ENCODE peak calls at places on chromosomes 1 and 21, in five cellular contexts. V, W, A, Y and E are unnamed samples.

GRCh38 chr1:224080082-224080774 is 33.7 kb upstream of the FBXO28 start:
- DNase-seq in V (peak; percentile 37), W (no peak), A (no peak), Y (no peak), E (no peak)

GRCh38 chr1:55214903-55215193 is 316 bp downstream of the USP24 start:
- DNase-seq in V (peak; percentile 70), W (no peak), A (peak; percentile 42), Y (no peak), E (peak; percentile 67)

GRCh38 chr1:24849653-24850295 is 80.3 kb downstream of the RUNX3 start:
- DNase-seq in V (peak; percentile 62), W (no peak), A (no peak), Y (peak; percentile 40), E (peak; percentile 53)

GRCh38 chr1:30888391-30888790 is 20.2 kb downstream of the SDC3 start:
- DNase-seq in V (peak; percentile 63), W (no peak), A (no peak), Y (peak; percentile 64), E (no peak)

GRCh38 chr1:15201849-15202551 is 45.0 kb upstream of the FHAD1 start:
- DNase-seq in V (no peak), W (no peak), A (peak; percentile 86), Y (no peak), E (no peak)

GRCh38 chr1:75985827-75986226 is 53.6 kb upstream of the ASB17 start:
- DNase-seq in V (no peak), W (no peak), A (no peak), Y (no peak), E (no peak)

GRCh38 chr1:153612755-153613331 is at the start of gene S100A16:
- DNase-seq in V (no peak), W (no peak), A (peak; percentile 70), Y (peak; percentile 50), E (peak; percentile 86)

GRCh38 chr1:236692722-236693121 is 6.4 kb downstream of the ACTN2 start:
- DNase-seq in V (no peak), W (no peak), A (no peak), Y (no peak), E (no peak)

GRCh38 chr1:51310871-51311613 is 19.3 kb downstream of the TTC39A start:
- DNase-seq in V (no peak), W (no peak), A (no peak), Y (no peak), E (no peak)

GRCh38 chr1:224542783-224543440 is 73.2 kb upstream of the CNIH3 start:
- DNase-seq in V (peak; percentile 82), W (no peak), A (no peak), Y (peak; percentile 33), E (no peak)

GRCh38 chr1:25501235-25502058 is 42.0 kb upstream of the LDLRAP1 start:
- DNase-seq in V (no peak), W (no peak), A (no peak), Y (peak; percentile 69), E (no peak)

GRCh38 chr1:184276416-184276815 is 110.4 kb upstream of the C1orf21 start:
- DNase-seq in V (no peak), W (no peak), A (no peak), Y (no peak), E (no peak)

GRCh38 chr1:1116701-1117468 is 996 bp upstream of the C1orf159 start:
- DNase-seq in V (no peak), W (no peak), A (no peak), Y (no peak), E (peak; percentile 68)

GRCh38 chr1:25531082-25531461 is 12.3 kb upstream of the LDLRAP1 start:
- DNase-seq in V (no peak), W (no peak), A (no peak), Y (no peak), E (no peak)

GRCh38 chr1:41319803-41320711 is 41.2 kb upstream of the FOXO6 start:
- DNase-seq in V (no peak), W (no peak), A (peak; percentile 45), Y (no peak), E (no peak)

GRCh38 chr1:31509124-31510072 is 66.9 kb upstream of the TINAGL1 start:
- DNase-seq in V (no peak), W (no peak), A (no peak), Y (peak; percentile 54), E (no peak)

GRCh38 chr21:17461014-17461413 is 51.8 kb upstream of the CXADR start:
- DNase-seq in V (no peak), W (no peak), A (no peak), Y (no peak), E (no peak)

GRCh38 chr1:222616535-222616934 is 1.4 kb upstream of the MIA3 start:
- DNase-seq in V (no peak), W (no peak), A (peak; percentile 43), Y (no peak), E (no peak)

GRCh38 chr1:229599218-229599812 is 26.6 kb downstream of the TAF5L start:
- DNase-seq in V (no peak), W (no peak), A (no peak), Y (no peak), E (no peak)

GRCh38 chr1:183736391-183736790 is 68.5 kb upstream of the RGL1 start:
- DNase-seq in V (no peak), W (no peak), A (no peak), Y (no peak), E (no peak)

GRCh38 chr1:32031578-32032286 is 18.1 kb downstream of the KHDRBS1 start:
- DNase-seq in V (no peak), W (no peak), A (no peak), Y (no peak), E (no peak)

GRCh38 chr1:1703796-1704195 is 11.2 kb upstream of the SLC35E2B start:
- DNase-seq in V (no peak), W (no peak), A (peak; percentile 10), Y (no peak), E (peak; percentile 54)

GRCh38 chr1:9629445-9630201 is 21.9 kb upstream of the PIK3CD start:
- DNase-seq in V (peak; percentile 63), W (peak; percentile 63), A (no peak), Y (no peak), E (peak; percentile 71)

GRCh38 chr1:100080331-100080730 is 52.4 kb downstream of the SASS6 start:
- DNase-seq in V (no peak), W (no peak), A (no peak), Y (no peak), E (no peak)

GRCh38 chr21:39641827-39642450 is 29.2 kb downstream of the B3GALT5 start:
- DNase-seq in V (no peak), W (no peak), A (no peak), Y (no peak), E (no peak)

GRCh38 chr21:45045481-45045880 is 28.9 kb upstream of the ADARB1 start:
- DNase-seq in V (no peak), W (no peak), A (no peak), Y (no peak), E (peak; percentile 18)

GRCh38 chr1:33473900-33474299 is 1.5 kb downstream of the ZSCAN20 start:
- DNase-seq in V (no peak), W (no peak), A (no peak), Y (no peak), E (no peak)

GRCh38 chr1:37846634-37847339 is 12.6 kb downstream of the MTF1 start:
- DNase-seq in V (peak; percentile 86), W (no peak), A (no peak), Y (no peak), E (no peak)

GRCh38 chr1:200877839-200878551 is 5.2 kb downstream of the GPR25 start:
- DNase-seq in V (no peak), W (no peak), A (no peak), Y (no peak), E (no peak)

GRCh38 chr1:15797614-15798390 is 9.6 kb downstream of the UQCRHL start:
- DNase-seq in V (no peak), W (no peak), A (peak; percentile 37), Y (no peak), E (no peak)

GRCh38 chr1:59565611-59566410 is 248.9 kb upstream of the HOOK1 start:
- DNase-seq in V (no peak), W (no peak), A (no peak), Y (no peak), E (no peak)

GRCh38 chr1:32746130-32746529 is 43.6 kb upstream of the SYNC start:
- DNase-seq in V (no peak), W (no peak), A (peak; percentile 57), Y (no peak), E (no peak)

GRCh38 chr1:42214447-42214871 is 49.9 kb upstream of the GUCA2A start:
- DNase-seq in V (peak; percentile 50), W (no peak), A (peak; percentile 45), Y (no peak), E (no peak)

GRCh38 chr1:169879034-169879835 is 14.5 kb downstream of the SCYL3 start:
- DNase-seq in V (no peak), W (no peak), A (no peak), Y (no peak), E (no peak)

GRCh38 chr1:29499101-29499650 is 262.9 kb downstream of the PTPRU start:
- DNase-seq in V (no peak), W (no peak), A (no peak), Y (no peak), E (peak; percentile 42)

GRCh38 chr1:245001252-245001651 is 136.9 kb upstream of the HNRNPU start:
- DNase-seq in V (no peak), W (no peak), A (no peak), Y (no peak), E (no peak)

GRCh38 chr1:76219589-76219914 is 145.0 kb downstream of the ST6GALNAC3 start:
- DNase-seq in V (no peak), W (no peak), A (no peak), Y (no peak), E (no peak)

GRCh38 chr1:209823143-209824041 is 4.4 kb upstream of the UTP25 start:
- DNase-seq in V (peak; percentile 85), W (no peak), A (peak; percentile 19), Y (no peak), E (no peak)

GRCh38 chr1:43541721-43542401 is 11.2 kb downstream of the PTPRF start:
- DNase-seq in V (no peak), W (no peak), A (peak; percentile 90), Y (no peak), E (peak; percentile 83)